ENCODE peak calls at places on chromosomes 6 and 20, in seven cellular contexts. H, R, P, I, D, V and S are unnamed samples.

GRCh38 chr6:25777031-25777430 is 22.5 kb downstream of the SLC17A4 start:
- DNase-seq in H (no peak), R (no peak), P (no peak), I (no peak), D (no peak), V (peak; percentile 11), S (no peak)

GRCh38 chr6:100665041-100665380 is 200.3 kb upstream of the SIM1 start:
- DNase-seq in H (no peak), R (no peak), P (peak; percentile 19), I (no peak), D (no peak), V (no peak), S (no peak)

GRCh38 chr6:5827061-5828037 is 179.4 kb downstream of the NRN1 start:
- DNase-seq in H (no peak), R (no peak), P (no peak), I (no peak), D (no peak), V (no peak), S (no peak)

GRCh38 chr6:4772750-4773149 is 3.5 kb upstream of the CDYL start:
- DNase-seq in H (no peak), R (no peak), P (no peak), I (no peak), D (no peak), V (no peak), S (no peak)

GRCh38 chr6:143058987-143059386 is 1.7 kb upstream of the AIG1 start:
- DNase-seq in H (no peak), R (no peak), P (no peak), I (no peak), D (peak; percentile 13), V (peak; percentile 27), S (no peak)

GRCh38 chr6:5082487-5083306 is 2.4 kb upstream of the PPP1R3G start:
- DNase-seq in H (no peak), R (no peak), P (no peak), I (no peak), D (peak; percentile 97), V (peak; percentile 98), S (peak; percentile 28)

GRCh38 chr20:33653900-33654596 is 8.1 kb upstream of the C20orf144 start:
- DNase-seq in H (no peak), R (no peak), P (peak; percentile 87), I (no peak), D (no peak), V (peak; percentile 62), S (no peak)

GRCh38 chr6:131923356-131923755 is 27.8 kb downstream of the CCN2 start:
- DNase-seq in H (peak; percentile 32), R (no peak), P (peak; percentile 63), I (peak; percentile 32), D (peak; percentile 48), V (peak; percentile 67), S (no peak)

GRCh38 chr6:145865175-145865574 is 50.6 kb upstream of the FBXO30 start:
- DNase-seq in H (no peak), R (no peak), P (no peak), I (no peak), D (no peak), V (no peak), S (no peak)

GRCh38 chr20:10681466-10681865 is 7.7 kb upstream of the JAG1 start:
- DNase-seq in H (no peak), R (no peak), P (no peak), I (no peak), D (no peak), V (no peak), S (no peak)

GRCh38 chr20:22512911-22513489 is 71.4 kb downstream of the FOXA2 start:
- DNase-seq in H (no peak), R (no peak), P (no peak), I (no peak), D (peak; percentile 5), V (no peak), S (no peak)

GRCh38 chr20:32982617-32983458 is 21.4 kb downstream of the SUN5 start:
- DNase-seq in H (peak; percentile 48), R (no peak), P (no peak), I (no peak), D (no peak), V (no peak), S (no peak)

GRCh38 chr20:59784365-59785117 is 148.9 kb downstream of the SYCP2 start:
- DNase-seq in H (no peak), R (no peak), P (no peak), I (no peak), D (no peak), V (no peak), S (no peak)

GRCh38 chr6:6629416-6629815 is 40.9 kb downstream of the LY86 start:
- DNase-seq in H (no peak), R (no peak), P (no peak), I (no peak), D (no peak), V (peak; percentile 38), S (no peak)

GRCh38 chr6:27280064-27280539 is 32.0 kb downstream of the POM121L2 start:
- DNase-seq in H (no peak), R (no peak), P (no peak), I (no peak), D (peak; percentile 50), V (peak; percentile 74), S (no peak)

GRCh38 chr6:35370799-35371493 is 28.6 kb downstream of the PPARD start:
- DNase-seq in H (peak; percentile 32), R (no peak), P (no peak), I (no peak), D (no peak), V (no peak), S (no peak)

GRCh38 chr20:37333130-37333847 is 12.7 kb upstream of the SRC start:
- DNase-seq in H (no peak), R (no peak), P (no peak), I (no peak), D (no peak), V (no peak), S (no peak)

GRCh38 chr6:87808005-87808757 is 106.1 kb upstream of the AKIRIN2 start:
- DNase-seq in H (no peak), R (no peak), P (no peak), I (no peak), D (peak; percentile 99), V (peak; percentile 91), S (no peak)

GRCh38 chr6:44116643-44117382 is 10.4 kb downstream of the MRPL14 start:
- DNase-seq in H (no peak), R (no peak), P (no peak), I (no peak), D (peak; percentile 75), V (peak; percentile 86), S (peak; percentile 74)

GRCh38 chr6:140485740-140486467 is 1111.5 kb upstream of the CITED2 start:
- DNase-seq in H (no peak), R (no peak), P (no peak), I (no peak), D (peak; percentile 92), V (peak; percentile 86), S (peak; percentile 83)

GRCh38 chr6:166307082-166307980 is 861 bp downstream of the PRR18 start:
- DNase-seq in H (no peak), R (no peak), P (no peak), I (no peak), D (no peak), V (no peak), S (no peak)

GRCh38 chr6:106629859-106630163 is 433 bp downstream of the QRSL1 start:
- DNase-seq in H (no peak), R (no peak), P (no peak), I (no peak), D (no peak), V (no peak), S (no peak)

GRCh38 chr20:59645316-59645715 is 41.0 kb downstream of the PHACTR3 start:
- DNase-seq in H (no peak), R (no peak), P (no peak), I (no peak), D (no peak), V (no peak), S (no peak)

GRCh38 chr6:141510803-141511202 is 621.9 kb upstream of the GJE1 start:
- DNase-seq in H (no peak), R (no peak), P (no peak), I (no peak), D (no peak), V (no peak), S (no peak)

GRCh38 chr6:141513830-141514229 is 618.9 kb upstream of the GJE1 start:
- DNase-seq in H (no peak), R (no peak), P (no peak), I (no peak), D (no peak), V (no peak), S (no peak)
- H3K4me3 ChIP-seq in H (no peak overlapping the region), R (no peak overlapping the region), P (no peak overlapping the region), I (no peak overlapping the region), D (no peak overlapping the region), V (peak overlapping the region; percentile 9), S (no peak overlapping the region)

DNA sequence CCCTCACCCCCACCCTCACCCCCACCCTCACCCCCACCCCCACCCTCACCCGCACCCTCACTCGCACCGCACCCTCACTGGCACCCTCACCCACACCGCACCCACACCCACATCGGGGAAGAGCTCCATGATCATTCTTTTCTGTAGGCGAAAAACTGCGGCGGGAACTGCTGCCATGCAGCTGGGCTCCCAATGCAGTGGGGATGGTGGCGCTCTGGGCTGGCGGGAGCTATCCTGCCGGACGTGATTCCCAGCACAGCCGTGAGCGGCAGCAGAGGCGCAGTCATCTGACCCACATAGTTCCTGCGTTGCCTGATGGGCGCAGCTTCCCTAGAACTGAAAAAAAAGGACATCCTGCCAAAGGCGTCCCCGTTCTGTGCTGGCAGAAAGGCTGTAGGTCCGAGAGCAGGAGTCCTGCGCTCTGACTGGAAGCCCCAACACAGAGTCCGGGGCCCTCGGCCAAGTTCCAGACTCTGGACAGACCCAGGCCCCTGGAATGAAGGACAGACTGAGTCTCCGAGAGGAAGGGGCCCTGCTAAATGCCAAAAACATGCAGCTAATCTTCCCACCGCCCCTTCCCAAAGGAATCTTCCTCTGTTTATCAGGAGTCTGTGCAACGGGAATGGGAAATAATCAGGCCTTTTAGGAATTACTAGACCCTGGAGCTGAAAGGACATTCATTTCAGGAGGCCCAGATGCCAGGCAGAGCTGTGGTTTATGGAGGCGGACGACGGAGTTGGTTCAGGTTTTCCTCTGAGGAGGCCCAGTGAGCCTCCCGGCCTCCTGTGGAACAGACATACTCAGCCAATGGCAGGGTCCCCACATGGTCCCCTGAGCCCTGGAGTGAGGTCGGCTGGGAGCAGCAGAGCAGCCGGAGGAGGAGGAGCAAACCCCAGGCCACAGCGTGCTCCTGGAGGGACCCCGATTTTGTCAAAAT is 14.1 kb upstream of the TCFL5 start:
- DNase-seq in H (peak; percentile 78), R (no peak), P (peak; percentile 78), I (peak; percentile 53), D (peak; percentile 42), V (peak; percentile 87), S (no peak)
- TF ChIP-seq CTCF in H (no peak), R (peak; percentile 40), P (peak; percentile 50), I (peak; percentile 25), D (peak; percentile 30), V (peak; percentile 69), S (peak; percentile 38)

GRCh38 chr6:169452869-169453186 is 199.2 kb upstream of the THBS2 start:
- DNase-seq in H (no peak), R (no peak), P (no peak), I (no peak), D (no peak), V (no peak), S (no peak)
- H3K4me3 ChIP-seq in H (peak overlapping the region; percentile 36), R (no peak overlapping the region), P (no peak overlapping the region), I (peak overlapping the region; percentile 50), D (no peak overlapping the region), V (no peak overlapping the region), S (no peak overlapping the region)

DNA sequence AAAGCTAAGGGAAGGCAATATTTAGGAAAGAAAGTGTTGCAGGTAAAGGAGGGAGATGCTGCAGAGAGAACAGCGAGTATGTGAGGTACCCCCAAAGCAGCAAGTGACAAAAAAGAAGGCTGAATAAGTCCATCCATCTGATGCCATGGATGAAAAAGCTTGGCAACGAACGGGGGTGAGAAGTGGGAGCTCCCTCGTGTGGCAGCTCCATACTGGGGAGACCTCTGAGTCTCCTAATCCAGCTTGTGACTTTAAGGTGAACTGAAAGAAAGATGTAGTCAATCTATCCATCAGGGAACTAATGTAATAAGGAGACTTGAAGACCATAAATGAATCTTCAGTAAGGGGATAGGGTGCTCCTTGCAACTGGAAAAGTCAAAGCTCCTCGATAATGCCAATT is 156.6 kb downstream of the OTOR start:
- DNase-seq in H (no peak), R (no peak), P (no peak), I (no peak), D (no peak), V (peak; percentile 13), S (no peak)
- TF ChIP-seq CTCF in H (no peak), R (no peak), P (no peak), I (no peak), D (no peak), V (peak; percentile 37), S (no peak)